ENCODE peak calls at places on chromosomes 2 and 18, in eight cellular contexts. M is GM23248, A is mammary epithelial cell, G is H9, U is SK-N-SH, F is PC-9, X is astrocyte, K is K562. W is an unnamed sample. For H3K27me3, the result is how much of the 10 kb centered on the place peaks cover.

GRCh38 chr2:37683926-37684780 is 12.7 kb upstream of the CDC42EP3 start:
- DNase-seq in M (no peak), A (peak), G (no peak), U (no peak), F (no peak), X (no peak), K (no peak), W (peak)

GRCh38 chr18:55185391-55185790 is 226.1 kb upstream of the CCDC68 start:
- DNase-seq in M (peak), A (peak), G (no peak), U (no peak), F (no peak), X (peak), K (no peak), W (peak)

GRCh38 chr2:39631715-39632114 is 34.0 kb upstream of the TMEM178A start:
- DNase-seq in M (peak), A (peak), G (no peak), U (no peak), F (peak), X (peak), K (peak), W (peak)

GRCh38 chr18:924987-925386 is 20.3 kb downstream of the ADCYAP1 start:
- DNase-seq in M (no peak), A (no peak), G (no peak), U (no peak), F (no peak), X (no peak), K (no peak), W (no peak)

GRCh38 chr2:48738806-48739205 is 16.7 kb downstream of the LHCGR start:
- DNase-seq in M (peak), A (peak), G (no peak), U (no peak), F (no peak), X (peak), K (no peak), W (peak)

GRCh38 chr2:230906471-230907230 is 18.4 kb downstream of the GPR55 start:
- DNase-seq in M (no peak), A (no peak), G (peak), U (no peak), F (no peak), X (no peak), K (no peak), W (no peak)

GRCh38 chr2:46020416-46020815 is 276.8 kb upstream of the EPAS1 start:
- DNase-seq in M (peak), A (no peak), G (no peak), U (no peak), F (no peak), X (peak), K (no peak), W (peak)

GRCh38 chr18:79506191-79507075 is 110.7 kb downstream of the NFATC1 start:
- DNase-seq in M (peak), A (no peak), G (no peak), U (no peak), F (no peak), X (peak), K (no peak), W (no peak)

GRCh38 chr18:11251229-11251890 is 102.0 kb upstream of the PIEZO2 start:
- DNase-seq in M (peak), A (no peak), G (no peak), U (no peak), F (no peak), X (peak), K (no peak), W (peak)

GRCh38 chr2:40242315-40242714 is 209.6 kb downstream of the SLC8A1 start:
- DNase-seq in M (no peak), A (no peak), G (no peak), U (no peak), F (no peak), X (no peak), K (no peak), W (no peak)

GRCh38 chr2:102520009-102520408 is 47.0 kb downstream of the SLC9A4 start:
- DNase-seq in M (peak), A (peak), G (peak), U (peak), F (no peak), X (no peak), K (peak), W (peak)

GRCh38 chr2:228039752-228040534 is 141.5 kb downstream of the SPHKAP start:
- DNase-seq in M (peak), A (peak), G (no peak), U (peak), F (no peak), X (no peak), K (peak), W (no peak)

GRCh38 chr2:207505728-207506127 is 24.0 kb upstream of the CREB1 start:
- DNase-seq in M (peak), A (peak), G (no peak), U (no peak), F (peak), X (peak), K (no peak), W (peak)

DNA sequence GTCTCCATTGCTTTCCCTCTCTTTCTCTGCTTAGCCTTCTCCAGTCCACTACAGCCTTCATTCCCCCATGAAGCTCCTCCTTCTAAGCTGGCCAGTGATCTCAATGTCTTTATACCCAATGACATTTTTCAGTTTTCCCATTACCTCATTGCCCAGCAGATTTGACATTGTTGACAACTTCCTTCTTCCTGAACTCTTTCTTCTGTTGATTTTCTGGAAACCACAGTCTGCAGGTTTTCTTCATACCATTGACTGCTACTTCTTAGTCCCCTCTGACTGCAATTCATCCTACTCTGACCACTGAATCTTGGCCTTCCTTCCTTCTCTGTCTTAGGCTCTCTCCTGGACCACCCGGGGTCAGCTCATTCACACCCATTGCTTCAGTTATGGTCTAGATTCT is 22.9 kb upstream of the SPP2 start:
- DNase-seq in M (no peak), A (no peak), G (no peak), U (no peak), F (no peak), X (peak), K (no peak), W (no peak)
- H3K4me2 ChIP-seq in M (no peak), A (no peak), G (no peak), U (no peak), F (no peak), X (no peak), K (no peak), W (no peak)

DNA sequence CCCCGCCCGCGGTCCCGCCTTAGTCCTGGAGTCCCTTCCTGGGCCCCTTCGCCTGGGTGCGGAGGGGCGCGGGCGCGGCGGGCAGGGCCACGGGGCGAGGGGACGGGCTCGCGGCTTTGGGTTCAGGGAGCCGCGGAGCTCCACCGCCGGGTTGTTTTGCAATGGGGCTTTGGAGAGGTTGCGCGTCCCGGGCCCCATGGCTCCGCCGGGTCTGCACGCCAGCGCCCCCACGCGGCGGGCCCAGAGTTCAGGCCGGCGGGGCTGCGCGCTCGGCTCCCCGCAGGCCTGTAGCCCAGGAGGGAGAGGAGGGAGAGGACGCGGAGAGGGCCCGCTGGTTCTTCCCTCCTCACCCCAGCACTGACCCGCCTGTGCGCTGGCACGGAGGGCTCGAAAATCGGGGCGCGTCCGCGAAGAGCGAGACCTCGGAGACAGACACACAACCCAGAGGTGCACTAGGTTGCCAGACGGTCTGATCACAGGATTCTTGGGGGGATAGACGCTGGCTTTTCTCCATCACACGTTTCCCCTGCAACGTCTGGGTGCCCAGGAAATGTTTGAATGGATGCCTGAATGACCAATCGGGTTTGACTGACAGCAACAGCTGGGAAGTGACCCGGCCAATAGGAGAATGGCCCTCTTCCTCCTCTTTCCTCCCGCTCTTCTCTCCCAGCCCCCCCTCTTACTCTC is 4.9 kb upstream of the SIX2 start:
- DNase-seq in M (peak), A (no peak), G (peak), U (peak), F (peak), X (no peak), K (peak), W (no peak)
- H3K27me3 ChIP-seq in M (half or more), A (half or more), G (under half), U (under half), F (under half), X (half or more), K (under half), W (half or more)

DNA sequence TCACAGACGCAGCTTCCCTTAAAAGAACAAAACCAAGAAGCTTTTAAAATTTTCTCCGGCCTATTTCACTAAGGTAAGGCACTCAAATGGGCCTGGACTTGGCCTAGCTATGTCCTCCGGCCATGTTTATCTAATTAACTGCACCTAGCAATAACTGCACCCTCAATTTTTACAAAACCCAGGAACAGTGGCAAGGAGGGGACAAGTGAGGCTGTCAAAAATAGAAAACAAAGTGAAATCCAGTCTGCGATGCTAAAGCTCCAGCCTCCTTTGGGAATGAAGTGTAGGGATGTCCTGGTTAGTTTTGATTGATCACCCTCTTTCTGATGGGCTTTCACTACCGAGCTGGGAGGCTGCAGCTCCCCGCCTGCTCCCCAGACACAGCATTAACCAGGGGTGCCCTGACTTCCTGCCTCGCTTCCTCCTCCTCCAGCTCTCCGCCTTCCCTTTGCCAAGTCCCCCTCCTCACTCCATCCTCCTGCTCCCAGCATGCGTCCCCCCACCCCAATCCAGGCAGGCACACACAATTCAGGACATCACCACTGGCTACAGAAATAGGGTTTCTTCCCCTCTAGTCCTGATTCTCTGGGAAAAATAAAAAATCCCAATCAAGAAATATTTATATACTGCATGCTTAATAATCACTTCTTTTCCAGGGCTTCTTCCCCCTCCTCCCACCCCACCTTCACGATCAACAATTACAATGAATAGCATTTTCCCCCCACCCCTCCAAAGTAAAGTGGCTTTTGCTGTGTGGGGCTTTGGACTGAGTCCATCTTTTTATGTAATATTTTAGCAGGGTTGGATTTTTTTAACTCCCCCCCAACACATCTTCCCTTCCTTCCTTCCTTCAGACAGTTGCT is 3.4 kb upstream of the POU3F3 start:
- DNase-seq in M (no peak), A (no peak), G (peak), U (no peak), F (no peak), X (no peak), K (no peak), W (no peak)
- H3K4me2 ChIP-seq in M (no peak), A (no peak), G (peak), U (no peak), F (no peak), X (peak), K (no peak), W (no peak)

DNA sequence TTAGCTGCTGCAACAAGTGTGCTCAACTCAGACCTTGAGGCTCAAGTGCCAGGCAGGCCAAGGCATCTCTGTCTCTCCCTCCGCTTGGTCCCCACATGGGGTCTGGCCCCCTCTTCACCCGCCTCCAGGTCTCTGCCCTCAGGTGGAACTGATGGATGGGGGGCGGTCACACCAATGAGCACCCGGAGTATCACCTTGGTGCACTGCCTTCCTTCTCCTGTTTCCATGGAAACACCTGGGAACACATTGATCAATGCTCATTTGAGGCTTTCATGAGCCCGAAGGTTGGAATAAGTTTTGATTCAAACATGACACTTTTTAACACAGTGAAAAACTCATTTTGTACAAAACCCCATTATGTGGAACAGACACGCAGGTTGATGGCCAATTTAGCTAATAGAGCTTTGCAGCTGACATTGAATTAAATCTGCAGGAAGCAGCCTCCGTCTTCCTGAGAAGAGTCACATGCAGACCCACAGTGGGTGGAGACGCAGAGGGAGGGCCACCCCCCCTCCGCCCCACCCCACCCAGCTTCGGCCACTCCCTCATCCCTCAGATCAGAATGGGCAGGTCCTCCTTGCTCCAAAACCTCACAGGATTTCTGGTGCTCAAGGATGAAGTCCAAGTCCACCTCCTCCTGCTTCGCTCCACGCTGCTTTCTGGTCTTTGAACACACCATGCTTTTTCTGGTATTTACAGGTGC is 96.1 kb upstream of the MYCN start:
- DNase-seq in M (no peak), A (no peak), G (no peak), U (peak), F (no peak), X (no peak), K (peak), W (no peak)
- H3K27me3 ChIP-seq in M (under half), A (under half), G (under half), U (under half), F (under half), X (under half), K (under half), W (under half)

GRCh38 chr2:161172901-161173540 is 12.8 kb downstream of the TANK start:
- DNase-seq in M (no peak), A (no peak), G (no peak), U (no peak), F (no peak), X (no peak), K (peak), W (no peak)
- H3K4me2 ChIP-seq in M (no peak), A (no peak), G (no peak), U (no peak), F (no peak), X (no peak), K (peak), W (no peak)

DNA sequence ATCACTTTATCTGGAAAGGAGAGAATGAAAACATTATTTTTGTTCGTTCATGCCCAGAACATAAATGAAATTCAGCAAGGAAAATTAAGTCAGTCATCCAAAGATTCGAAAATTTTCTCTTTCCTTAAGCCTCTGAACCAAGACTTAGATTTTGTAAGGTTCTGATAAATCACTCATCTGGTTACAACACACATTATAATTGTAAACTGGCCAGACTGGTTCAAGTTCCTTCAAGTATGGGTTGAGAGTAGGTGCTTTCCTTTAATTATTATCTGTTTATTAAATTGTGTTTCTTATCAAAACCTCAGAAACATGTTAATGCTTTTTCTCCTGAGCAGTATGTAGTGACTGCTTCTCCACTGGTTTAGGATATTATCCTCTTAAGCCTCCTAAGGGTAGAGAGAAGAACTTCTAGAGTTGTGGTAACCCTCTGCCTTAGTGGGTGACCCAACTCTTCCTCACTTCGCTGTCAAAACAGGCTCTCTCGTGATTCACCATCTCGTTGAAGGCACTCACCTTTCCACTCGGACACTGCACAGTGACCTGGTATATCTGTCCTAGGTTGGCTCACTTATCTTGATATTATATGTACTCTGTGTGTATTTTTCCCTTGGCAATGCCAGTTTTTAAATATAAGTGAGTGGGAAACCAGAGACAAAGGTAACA is 325.9 kb downstream of the PAX3 start:
- DNase-seq in M (no peak), A (peak), G (no peak), U (no peak), F (no peak), X (no peak), K (no peak), W (no peak)
- H3K27me3 ChIP-seq in M (under half), A (under half), G (under half), U (under half), F (under half), X (under half), K (under half), W (under half)

DNA sequence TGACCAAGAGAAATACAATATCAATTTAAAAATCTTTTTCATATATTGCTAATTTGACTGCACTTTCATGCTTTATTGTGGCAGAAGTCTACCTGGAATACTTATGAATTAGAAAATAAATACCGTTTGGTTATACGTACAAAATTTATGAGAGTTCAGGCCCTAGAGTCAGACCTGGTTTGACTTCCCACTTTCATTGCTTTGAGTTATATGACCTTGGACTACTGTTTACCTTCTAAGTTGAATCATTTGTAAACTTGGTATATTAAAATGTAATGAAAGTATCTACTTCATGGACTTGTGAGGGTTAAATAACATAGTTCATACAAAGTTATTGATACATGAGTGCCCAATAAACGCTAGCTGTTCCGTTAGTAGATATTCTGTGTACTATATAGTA is 12.0 kb downstream of the VAPA start:
- DNase-seq in M (no peak), A (no peak), G (no peak), U (no peak), F (no peak), X (no peak), K (no peak), W (no peak)
- H3K4me2 ChIP-seq in M (peak), A (no peak), G (no peak), U (no peak), F (no peak), X (no peak), K (peak), W (peak)